ENCODE peak calls at places on chromosome 20, in seven cellular contexts. A is right cardiac atrium, P is upper lobe of right lung, X is tibial artery, V is brain microvascular endothelial cell, Y is HepG2, S is ascending aorta. O is an unnamed sample.

GRCh38 chr20:3405139-3405538 is 2.3 kb downstream of the DNAAF9 start:
- DNase-seq in A (no peak), P (no peak), X (no peak), V (no peak), Y (no peak), S (no peak), O (no peak)

GRCh38 chr20:3766832-3767433 is 620 bp downstream of the ADISSP start:
- DNase-seq in A (peak; percentile 26), P (no peak), X (no peak), V (no peak), Y (no peak), S (no peak), O (no peak)

GRCh38 chr20:52972965-52973819 is 1.0 kb downstream of the TSHZ2 start:
- DNase-seq in A (peak; percentile 17), P (no peak), X (no peak), V (no peak), Y (no peak), S (no peak), O (peak; percentile 48)

GRCh38 chr20:46512943-46513844 is at the start of gene ZNF334:
- DNase-seq in A (peak; percentile 76), P (peak; percentile 87), X (peak; percentile 21), V (peak; percentile 0), Y (peak; percentile 69), S (no peak), O (no peak)

GRCh38 chr20:16709017-16709416 is 20.8 kb upstream of the SNRPB2 start:
- DNase-seq in A (no peak), P (no peak), X (no peak), V (no peak), Y (no peak), S (no peak), O (peak; percentile 44)

GRCh38 chr20:22931653-22932052 is 103.5 kb upstream of the SSTR4 start:
- DNase-seq in A (no peak), P (no peak), X (no peak), V (no peak), Y (peak; percentile 59), S (no peak), O (no peak)

GRCh38 chr20:34110025-34111013 is 1.7 kb downstream of the EIF2S2 start:
- DNase-seq in A (no peak), P (no peak), X (no peak), V (no peak), Y (peak; percentile 39), S (no peak), O (no peak)

GRCh38 chr20:45765307-45765910 is 26.3 kb downstream of the WFDC3 start:
- DNase-seq in A (no peak), P (no peak), X (no peak), V (no peak), Y (no peak), S (no peak), O (no peak)

GRCh38 chr20:18524646-18525045 is 16.9 kb downstream of the SEC23B start:
- DNase-seq in A (no peak), P (no peak), X (no peak), V (peak; percentile 48), Y (no peak), S (no peak), O (no peak)

GRCh38 chr20:49811825-49812462 is 684 bp upstream of the SLC9A8 start:
- DNase-seq in A (no peak), P (no peak), X (no peak), V (peak; percentile 29), Y (no peak), S (no peak), O (no peak)

GRCh38 chr20:35604444-35604750 is 11.2 kb upstream of the SPAG4 start:
- DNase-seq in A (no peak), P (peak; percentile 65), X (no peak), V (no peak), Y (peak; percentile 70), S (no peak), O (no peak)

GRCh38 chr20:3687655-3688054 is 5.8 kb upstream of the ADAM33 start:
- DNase-seq in A (no peak), P (no peak), X (no peak), V (peak; percentile 19), Y (peak; percentile 44), S (no peak), O (no peak)

GRCh38 chr20:38670786-38671185 is 53.5 kb upstream of the SLC32A1 start:
- DNase-seq in A (no peak), P (no peak), X (no peak), V (no peak), Y (no peak), S (no peak), O (no peak)

GRCh38 chr20:51298141-51298540 is 244.4 kb downstream of the NFATC2 start:
- DNase-seq in A (no peak), P (no peak), X (no peak), V (no peak), Y (no peak), S (no peak), O (no peak)

GRCh38 chr20:51422912-51423667 is 119.4 kb downstream of the NFATC2 start:
- DNase-seq in A (no peak), P (no peak), X (no peak), V (no peak), Y (no peak), S (no peak), O (no peak)

GRCh38 chr20:49282584-49283171 is 4.8 kb upstream of the ZNFX1 start:
- DNase-seq in A (no peak), P (no peak), X (no peak), V (no peak), Y (no peak), S (no peak), O (no peak)

GRCh38 chr20:23296841-23297701 is 53.5 kb upstream of the NXT1 start:
- DNase-seq in A (no peak), P (peak; percentile 60), X (no peak), V (no peak), Y (no peak), S (no peak), O (no peak)

GRCh38 chr20:4161447-4162251 is 146.3 kb upstream of the RNF24 start:
- DNase-seq in A (peak; percentile 46), P (peak; percentile 66), X (no peak), V (no peak), Y (peak; percentile 25), S (no peak), O (no peak)

GRCh38 chr20:48025061-48025515 is 239.8 kb upstream of the SULF2 start:
- DNase-seq in A (peak; percentile 64), P (no peak), X (peak; percentile 48), V (peak; percentile 77), Y (no peak), S (no peak), O (no peak)

GRCh38 chr20:2559641-2560040 is 23.3 kb downstream of the TMC2 start:
- DNase-seq in A (no peak), P (no peak), X (no peak), V (no peak), Y (no peak), S (no peak), O (no peak)

GRCh38 chr20:19380211-19380610 is 167.8 kb downstream of the SLC24A3 start:
- DNase-seq in A (no peak), P (no peak), X (no peak), V (no peak), Y (no peak), S (no peak), O (no peak)

GRCh38 chr20:63782051-63782471 is 42.5 kb downstream of the SLC2A4RG start:
- DNase-seq in A (no peak), P (no peak), X (no peak), V (no peak), Y (peak; percentile 60), S (no peak), O (peak; percentile 60)

GRCh38 chr20:20953738-20954657 is 152.2 kb downstream of the LINC00237 start:
- DNase-seq in A (no peak), P (no peak), X (no peak), V (no peak), Y (no peak), S (no peak), O (no peak)

GRCh38 chr20:44542902-44543301 is 21.0 kb upstream of the SERINC3 start:
- DNase-seq in A (no peak), P (no peak), X (no peak), V (no peak), Y (no peak), S (no peak), O (no peak)
- H3K27ac ChIP-seq in A (no peak overlapping the region), P (no peak overlapping the region), X (no peak overlapping the region), V (no peak overlapping the region), Y (no peak overlapping the region), S (no peak overlapping the region), O (no peak overlapping the region)

DNA sequence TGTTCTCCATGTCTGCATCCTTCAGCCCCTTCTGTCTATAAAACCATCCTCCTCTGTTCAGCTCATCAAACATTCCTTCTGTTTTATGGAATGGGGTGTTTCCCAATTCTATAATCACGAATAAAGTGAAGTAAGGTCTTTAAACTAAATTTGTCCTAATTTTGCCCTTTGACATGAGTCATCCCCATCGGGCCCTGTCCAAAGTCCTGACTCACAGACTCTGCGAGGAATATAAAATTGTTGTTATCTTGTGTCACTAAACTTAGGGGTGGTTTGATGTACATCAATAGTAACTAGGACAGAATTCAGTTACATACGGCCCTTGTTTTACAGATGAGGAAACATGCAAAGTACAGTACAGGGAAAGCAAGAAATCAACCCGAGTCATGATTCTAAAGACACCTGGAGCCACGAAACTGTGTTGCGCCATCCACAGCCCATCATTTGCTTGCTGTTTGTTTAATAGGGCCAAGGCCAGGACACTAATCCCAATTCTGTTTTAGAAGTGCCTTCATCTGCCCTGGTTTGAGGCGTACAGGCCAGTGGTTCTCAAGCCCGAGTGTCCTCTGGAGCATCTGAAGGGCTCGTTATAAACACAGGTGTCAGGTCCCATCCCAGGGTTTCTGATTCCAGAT is 2.8 kb downstream of the ACSS1 start:
- DNase-seq in A (no peak), P (no peak), X (peak; percentile 9), V (no peak), Y (peak; percentile 80), S (peak; percentile 43), O (no peak)
- H3K27ac ChIP-seq in A (no peak overlapping the region), P (peak overlapping the region; percentile 95), X (peak overlapping the region; percentile 93), V (no peak overlapping the region), Y (no peak overlapping the region), S (peak overlapping the region; percentile 96), O (peak overlapping the region; percentile 87)

GRCh38 chr20:10649817-10650200 is 24.0 kb downstream of the JAG1 start:
- DNase-seq in A (no peak), P (no peak), X (peak; percentile 11), V (peak; percentile 83), Y (no peak), S (no peak), O (no peak)

GRCh38 chr20:10653593-10654288 is 20.1 kb downstream of the JAG1 start:
- DNase-seq in A (peak; percentile 59), P (no peak), X (no peak), V (peak; percentile 91), Y (no peak), S (no peak), O (no peak)

GRCh38 chr20:10651227-10651990 is 22.4 kb downstream of the JAG1 start:
- DNase-seq in A (no peak), P (no peak), X (peak; percentile 25), V (peak; percentile 73), Y (no peak), S (no peak), O (no peak)

GRCh38 chr20:10652660-10653191 is 21.1 kb downstream of the JAG1 start:
- DNase-seq in A (no peak), P (no peak), X (peak; percentile 36), V (no peak), Y (peak; percentile 89), S (no peak), O (no peak)

GRCh38 chr20:10652185-10652584 is 21.6 kb downstream of the JAG1 start:
- DNase-seq in A (no peak), P (no peak), X (peak; percentile 20), V (no peak), Y (no peak), S (no peak), O (no peak)
- H3K27ac ChIP-seq in A (peak overlapping the region; percentile 40), P (peak overlapping the region; percentile 61), X (peak overlapping the region; percentile 99), V (peak overlapping the region; percentile 99), Y (peak overlapping the region; percentile 69), S (peak overlapping the region; percentile 100), O (no peak overlapping the region)

GRCh38 chr20:56934888-56935287 is 305.8 kb downstream of the TFAP2C start:
- DNase-seq in A (no peak), P (no peak), X (no peak), V (no peak), Y (no peak), S (no peak), O (no peak)
- H3K27ac ChIP-seq in A (no peak overlapping the region), P (no peak overlapping the region), X (no peak overlapping the region), V (no peak overlapping the region), Y (no peak overlapping the region), S (no peak overlapping the region), O (no peak overlapping the region)